ENCODE peak calls at places on chromosomes 1 and 21, in five cellular contexts. A, R, Y, P and M are unnamed samples.

GRCh38 chr1:100627018-100627716 is 89.2 kb downstream of the GPR88 start:
- DNase-seq in R (no peak), P (peak; percentile 94), Y (no peak), A (no peak), M (peak; percentile 84)

GRCh38 chr1:154866995-154867795 is 2.9 kb downstream of the KCNN3 start:
- DNase-seq in A (peak; percentile 64), R (peak; percentile 51), P (peak; percentile 93), Y (peak; percentile 53), M (no peak)

GRCh38 chr1:21511579-21512522 is 2.6 kb downstream of the ALPL start:
- DNase-seq in P (peak; percentile 97), R (no peak), Y (no peak), A (no peak), M (peak; percentile 55)

GRCh38 chr21:42159560-42160110 is 59.3 kb upstream of the ABCG1 start:
- DNase-seq in P (no peak), Y (peak; percentile 20), R (no peak), A (no peak), M (no peak)

GRCh38 chr1:225825078-225825477 is 15.2 kb downstream of the EPHX1 start:
- DNase-seq in A (no peak), R (no peak), P (no peak), Y (no peak), M (no peak)

GRCh38 chr1:183877321-183877720 is 72.4 kb downstream of the RGL1 start:
- DNase-seq in A (peak; percentile 36), Y (no peak), P (peak; percentile 82), R (no peak), M (no peak)

GRCh38 chr1:244350027-244350426 is 101.7 kb downstream of the ADSS2 start:
- DNase-seq in Y (no peak), P (no peak), A (no peak), R (no peak), M (no peak)

GRCh38 chr1:246567258-246568235 is 1.3 kb downstream of the CNST start:
- DNase-seq in A (peak; percentile 44), P (peak; percentile 91), Y (no peak), R (peak; percentile 39), M (peak; percentile 62)

GRCh38 chr1:174815036-174815435 is 184.7 kb upstream of the CACYBP start:
- DNase-seq in A (no peak), Y (no peak), R (peak; percentile 36), P (peak; percentile 75), M (peak; percentile 92)

GRCh38 chr1:204514841-204515240 is 1.4 kb upstream of the MDM4 start:
- DNase-seq in Y (no peak), A (no peak), P (no peak), R (peak; percentile 74), M (no peak)

GRCh38 chr1:204509186-204509635 is 7.0 kb upstream of the MDM4 start:
- DNase-seq in Y (no peak), R (no peak), A (no peak), P (no peak), M (peak; percentile 49)

GRCh38 chr1:204507317-204508105 is 8.7 kb upstream of the MDM4 start:
- DNase-seq in A (peak; percentile 56), P (peak; percentile 66), Y (peak; percentile 87), R (peak; percentile 77), M (peak; percentile 47)

GRCh38 chr1:204513117-204513716 is 3.0 kb upstream of the MDM4 start:
- DNase-seq in P (no peak), A (no peak), R (peak; percentile 96), Y (no peak), M (no peak)

GRCh38 chr1:204511366-204511765 is 4.8 kb upstream of the MDM4 start:
- DNase-seq in Y (no peak), A (no peak), R (no peak), P (no peak), M (no peak)
- H3K4me1 ChIP-seq in Y (no peaks in the 10 kb centered on the region), A (peaks cover 3% of the 10 kb centered on the region), R (peaks cover 76% of the 10 kb centered on the region), P (peaks cover 4% of the 10 kb centered on the region), M (peaks cover 6% of the 10 kb centered on the region)

GRCh38 chr1:33031506-33031905 is 5.2 kb downstream of the AK2 start:
- DNase-seq in R (no peak), Y (no peak), A (no peak), P (no peak), M (no peak)

GRCh38 chr1:33032126-33032869 is 4.4 kb downstream of the AK2 start:
- DNase-seq in A (no peak), R (no peak), Y (no peak), P (peak; percentile 33), M (no peak)

GRCh38 chr1:33030575-33030974 is 6.1 kb downstream of the AK2 start:
- DNase-seq in R (no peak), A (no peak), Y (no peak), P (peak; percentile 51), M (no peak)

GRCh38 chr1:33029209-33029608 is 7.5 kb downstream of the AK2 start:
- DNase-seq in P (no peak), R (no peak), A (no peak), Y (no peak), M (no peak)

GRCh38 chr1:33029921-33030320 is 6.8 kb downstream of the AK2 start:
- DNase-seq in A (no peak), P (no peak), R (no peak), Y (no peak), M (no peak)
- H3K4me2 ChIP-seq in A (no peak overlapping the region), P (no peak overlapping the region), R (no peak overlapping the region), Y (no peak overlapping the region), M (no peak overlapping the region)

DNA sequence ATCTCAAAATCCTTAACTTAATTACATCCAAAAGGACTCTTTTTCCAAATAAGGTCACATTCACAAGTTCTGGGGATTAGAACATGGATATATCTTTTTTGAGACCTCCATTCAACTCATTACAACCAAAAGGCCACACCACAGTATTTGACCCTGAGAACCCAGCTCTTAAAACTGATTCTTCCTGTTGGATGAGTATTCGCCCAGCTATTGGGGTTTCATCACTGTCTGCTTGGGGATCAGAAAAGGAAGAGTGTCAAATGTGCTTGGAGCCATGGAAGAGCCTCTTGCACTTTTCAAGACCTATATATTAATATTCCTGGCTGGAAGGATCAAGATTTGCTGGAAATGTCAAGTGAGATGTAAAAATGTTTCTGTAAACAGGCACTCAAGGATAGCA is 5.4 kb upstream of the TINAGL1 start:
- DNase-seq in Y (no peak), P (peak; percentile 53), A (no peak), R (no peak), M (no peak)
- H3K4me1 ChIP-seq in Y (no peaks in the 10 kb centered on the region), P (peaks cover 60% of the 10 kb centered on the region), A (peaks cover 7% of the 10 kb centered on the region), R (peaks cover 7% of the 10 kb centered on the region), M (peaks cover 45% of the 10 kb centered on the region)

GRCh38 chr1:23736437-23737134 is 6.7 kb upstream of the ELOA start:
- DNase-seq in Y (no peak), A (no peak), P (no peak), R (no peak), M (no peak)
- H3K4me2 ChIP-seq in Y (no peak overlapping the region), A (no peak overlapping the region), P (no peak overlapping the region), R (no peak overlapping the region), M (no peak overlapping the region)

GRCh38 chr1:114508386-114508898 is 2.6 kb downstream of the TRIM33 start:
- DNase-seq in Y (no peak), R (no peak), P (no peak), A (no peak), M (no peak)
- H3K4me1 ChIP-seq in Y (peaks cover 4% of the 10 kb centered on the region), R (peaks cover 37% of the 10 kb centered on the region), P (peaks cover 25% of the 10 kb centered on the region), A (peaks cover 22% of the 10 kb centered on the region), M (peaks cover 14% of the 10 kb centered on the region)

GRCh38 chr1:119510046-119510445 is 3.0 kb downstream of the HSD3B1 start:
- DNase-seq in P (no peak), A (no peak), R (no peak), Y (no peak), M (peak; percentile 76)
- H3K4me2 ChIP-seq in P (no peak overlapping the region), A (no peak overlapping the region), R (no peak overlapping the region), Y (no peak overlapping the region), M (no peak overlapping the region)

DNA sequence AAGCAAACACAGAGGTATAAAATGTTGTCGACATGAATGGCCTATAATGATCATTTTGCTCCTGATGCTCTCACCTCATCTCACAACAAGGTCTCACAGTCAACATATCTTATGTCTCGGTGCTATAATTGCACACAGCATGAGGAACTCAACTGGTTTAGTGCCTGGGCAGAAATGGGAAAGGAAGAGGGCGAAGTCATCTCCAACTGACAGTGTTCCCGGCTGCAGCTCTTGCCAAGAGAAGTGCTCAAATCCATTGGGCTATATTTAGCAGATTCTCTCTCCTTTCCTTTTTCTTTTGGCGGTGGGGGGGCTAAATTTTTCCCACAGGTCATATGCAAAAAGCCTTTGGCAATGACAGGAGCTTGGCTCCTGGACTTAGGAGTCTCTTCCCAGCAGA is 53.0 kb downstream of the SLC45A1 start:
- DNase-seq in R (no peak), P (peak; percentile 55), A (no peak), Y (no peak), M (no peak)
- H3K4me1 ChIP-seq in R (peaks cover 28% of the 10 kb centered on the region), P (peaks cover 48% of the 10 kb centered on the region), A (peaks cover 55% of the 10 kb centered on the region), Y (peaks cover 18% of the 10 kb centered on the region), M (peaks cover 26% of the 10 kb centered on the region)